ENCODE peak calls at places on chromosomes 16 and 17, in ten cellular contexts. One of them, this sample, is unnamed.
A peak's percentile ranks its signal among the peaks of the same experiment; 100 is the strongest.

GRCh38 chr17:9456265-9456664 is 119.4 kb downstream of the STX8 start:
- DNase-seq in CD8-positive, alpha-beta memory T cell: no peak
- DNase-seq in CD8-positive, alpha-beta T cell: no peak
- DNase-seq in tibial nerve: no peak
- DNase-seq in OCI-LY7: no peak
- DNase-seq in Karpas-422: no peak
- DNase-seq in mucosa of descending colon: peak; percentile 29
- DNase-seq in uterus: peak; percentile 21
- DNase-seq in left ventricle myocardium inferior: peak; percentile 26
- DNase-seq in cardiac muscle cell: no peak
- DNase-seq in this sample: no peak

GRCh38 chr16:84643180-84643583 is 5.1 kb upstream of the KLHL36 start:
- DNase-seq in CD8-positive, alpha-beta memory T cell: no peak
- DNase-seq in CD8-positive, alpha-beta T cell: no peak
- DNase-seq in tibial nerve: peak; percentile 81
- DNase-seq in OCI-LY7: no peak
- DNase-seq in Karpas-422: no peak
- DNase-seq in mucosa of descending colon: peak; percentile 44
- DNase-seq in uterus: peak; percentile 88
- DNase-seq in left ventricle myocardium inferior: peak; percentile 76
- DNase-seq in cardiac muscle cell: no peak
- DNase-seq in this sample: peak; percentile 88

GRCh38 chr17:67585077-67585602 is 132.6 kb upstream of the NOL11 start:
- DNase-seq in CD8-positive, alpha-beta memory T cell: no peak
- DNase-seq in CD8-positive, alpha-beta T cell: no peak
- DNase-seq in tibial nerve: no peak
- DNase-seq in OCI-LY7: no peak
- DNase-seq in Karpas-422: no peak
- DNase-seq in mucosa of descending colon: no peak
- DNase-seq in uterus: no peak
- DNase-seq in left ventricle myocardium inferior: no peak
- DNase-seq in cardiac muscle cell: no peak
- DNase-seq in this sample: no peak

GRCh38 chr17:70552230-70552981 is 383.1 kb downstream of the KCNJ2 start:
- DNase-seq in CD8-positive, alpha-beta memory T cell: no peak
- DNase-seq in CD8-positive, alpha-beta T cell: no peak
- DNase-seq in tibial nerve: peak; percentile 35
- DNase-seq in OCI-LY7: peak; percentile 69
- DNase-seq in Karpas-422: peak; percentile 82
- DNase-seq in mucosa of descending colon: peak; percentile 14
- DNase-seq in uterus: no peak
- DNase-seq in left ventricle myocardium inferior: no peak
- DNase-seq in cardiac muscle cell: peak; percentile 65
- DNase-seq in this sample: no peak

GRCh38 chr17:7747586-7747985 is 30.0 kb downstream of the DNAH2 start:
- DNase-seq in CD8-positive, alpha-beta memory T cell: no peak
- DNase-seq in CD8-positive, alpha-beta T cell: no peak
- DNase-seq in tibial nerve: no peak
- DNase-seq in OCI-LY7: no peak
- DNase-seq in Karpas-422: no peak
- DNase-seq in mucosa of descending colon: no peak
- DNase-seq in uterus: no peak
- DNase-seq in left ventricle myocardium inferior: no peak
- DNase-seq in cardiac muscle cell: no peak
- DNase-seq in this sample: no peak

GRCh38 chr16:10552998-10553491 is 27.4 kb downstream of the EMP2 start:
- DNase-seq in CD8-positive, alpha-beta memory T cell: peak; percentile 9
- DNase-seq in CD8-positive, alpha-beta T cell: no peak
- DNase-seq in tibial nerve: peak; percentile 29
- DNase-seq in OCI-LY7: peak; percentile 76
- DNase-seq in Karpas-422: peak; percentile 94
- DNase-seq in mucosa of descending colon: peak; percentile 34
- DNase-seq in uterus: no peak
- DNase-seq in left ventricle myocardium inferior: peak; percentile 64
- DNase-seq in cardiac muscle cell: peak; percentile 26
- DNase-seq in this sample: peak; percentile 61

GRCh38 chr17:50607522-50607921 is 27.2 kb upstream of the ABCC3 start:
- DNase-seq in CD8-positive, alpha-beta memory T cell: no peak
- DNase-seq in CD8-positive, alpha-beta T cell: no peak
- DNase-seq in tibial nerve: no peak
- DNase-seq in OCI-LY7: no peak
- DNase-seq in Karpas-422: no peak
- DNase-seq in mucosa of descending colon: no peak
- DNase-seq in uterus: no peak
- DNase-seq in left ventricle myocardium inferior: no peak
- DNase-seq in cardiac muscle cell: no peak
- DNase-seq in this sample: no peak

GRCh38 chr17:63442074-63442473 is 4.0 kb downstream of the CYB561 start:
- DNase-seq in CD8-positive, alpha-beta memory T cell: no peak
- DNase-seq in CD8-positive, alpha-beta T cell: no peak
- DNase-seq in tibial nerve: no peak
- DNase-seq in OCI-LY7: no peak
- DNase-seq in Karpas-422: no peak
- DNase-seq in mucosa of descending colon: no peak
- DNase-seq in uterus: no peak
- DNase-seq in left ventricle myocardium inferior: no peak
- DNase-seq in cardiac muscle cell: no peak
- DNase-seq in this sample: no peak

GRCh38 chr16:68387301-68387700 is 61.0 kb downstream of the SMPD3 start:
- DNase-seq in CD8-positive, alpha-beta memory T cell: no peak
- DNase-seq in CD8-positive, alpha-beta T cell: no peak
- DNase-seq in tibial nerve: no peak
- DNase-seq in OCI-LY7: no peak
- DNase-seq in Karpas-422: no peak
- DNase-seq in mucosa of descending colon: peak; percentile 92
- DNase-seq in uterus: no peak
- DNase-seq in left ventricle myocardium inferior: no peak
- DNase-seq in cardiac muscle cell: no peak
- DNase-seq in this sample: no peak

GRCh38 chr17:63675607-63676539 is 24.1 kb downstream of the LIMD2 start:
- DNase-seq in CD8-positive, alpha-beta memory T cell: no peak
- DNase-seq in CD8-positive, alpha-beta T cell: no peak
- DNase-seq in tibial nerve: peak; percentile 79
- DNase-seq in OCI-LY7: no peak
- DNase-seq in Karpas-422: no peak
- DNase-seq in mucosa of descending colon: peak; percentile 94
- DNase-seq in uterus: peak; percentile 84
- DNase-seq in left ventricle myocardium inferior: peak; percentile 65
- DNase-seq in cardiac muscle cell: peak; percentile 86
- DNase-seq in this sample: peak; percentile 72

GRCh38 chr16:86019446-86020047 is 120.6 kb downstream of the IRF8 start:
- DNase-seq in CD8-positive, alpha-beta memory T cell: no peak
- DNase-seq in CD8-positive, alpha-beta T cell: no peak
- DNase-seq in tibial nerve: no peak
- DNase-seq in OCI-LY7: peak; percentile 8
- DNase-seq in Karpas-422: peak; percentile 51
- DNase-seq in mucosa of descending colon: no peak
- DNase-seq in uterus: no peak
- DNase-seq in left ventricle myocardium inferior: no peak
- DNase-seq in cardiac muscle cell: peak; percentile 54
- DNase-seq in this sample: no peak

GRCh38 chr17:1413281-1413791 is 13.3 kb upstream of the YWHAE start:
- DNase-seq in CD8-positive, alpha-beta memory T cell: no peak
- DNase-seq in CD8-positive, alpha-beta T cell: no peak
- DNase-seq in tibial nerve: peak; percentile 27
- DNase-seq in OCI-LY7: no peak
- DNase-seq in Karpas-422: no peak
- DNase-seq in mucosa of descending colon: peak; percentile 33
- DNase-seq in uterus: peak; percentile 31
- DNase-seq in left ventricle myocardium inferior: peak; percentile 82
- DNase-seq in cardiac muscle cell: no peak
- DNase-seq in this sample: peak; percentile 90

GRCh38 chr16:70772493-70772892 is 28.5 kb downstream of the VAC14 start:
- DNase-seq in CD8-positive, alpha-beta memory T cell: no peak
- DNase-seq in CD8-positive, alpha-beta T cell: no peak
- DNase-seq in tibial nerve: no peak
- DNase-seq in OCI-LY7: no peak
- DNase-seq in Karpas-422: no peak
- DNase-seq in mucosa of descending colon: no peak
- DNase-seq in uterus: no peak
- DNase-seq in left ventricle myocardium inferior: no peak
- DNase-seq in cardiac muscle cell: no peak
- DNase-seq in this sample: no peak

GRCh38 chr17:16444258-16444886 is 29.0 kb downstream of the TRPV2 start:
- DNase-seq in CD8-positive, alpha-beta memory T cell: no peak
- DNase-seq in CD8-positive, alpha-beta T cell: no peak
- DNase-seq in tibial nerve: no peak
- DNase-seq in OCI-LY7: no peak
- DNase-seq in Karpas-422: peak; percentile 65
- DNase-seq in mucosa of descending colon: no peak
- DNase-seq in uterus: no peak
- DNase-seq in left ventricle myocardium inferior: no peak
- DNase-seq in cardiac muscle cell: no peak
- DNase-seq in this sample: no peak

GRCh38 chr16:51389881-51390280 is 238.8 kb upstream of the SALL1 start:
- DNase-seq in CD8-positive, alpha-beta memory T cell: no peak
- DNase-seq in CD8-positive, alpha-beta T cell: no peak
- DNase-seq in tibial nerve: no peak
- DNase-seq in OCI-LY7: no peak
- DNase-seq in Karpas-422: no peak
- DNase-seq in mucosa of descending colon: no peak
- DNase-seq in uterus: no peak
- DNase-seq in left ventricle myocardium inferior: no peak
- DNase-seq in cardiac muscle cell: no peak
- DNase-seq in this sample: no peak

GRCh38 chr16:9105189-9105588 is 13.7 kb downstream of the HAPSTR1 start:
- DNase-seq in CD8-positive, alpha-beta memory T cell: no peak
- DNase-seq in CD8-positive, alpha-beta T cell: no peak
- DNase-seq in tibial nerve: no peak
- DNase-seq in OCI-LY7: no peak
- DNase-seq in Karpas-422: no peak
- DNase-seq in mucosa of descending colon: no peak
- DNase-seq in uterus: no peak
- DNase-seq in left ventricle myocardium inferior: no peak
- DNase-seq in cardiac muscle cell: no peak
- DNase-seq in this sample: no peak
- H3K4me1 ChIP-seq in CD8-positive, alpha-beta memory T cell: peaks cover 98% of the 10 kb centered on the region
- H3K4me1 ChIP-seq in CD8-positive, alpha-beta T cell: peaks cover 98% of the 10 kb centered on the region
- H3K4me1 ChIP-seq in tibial nerve: peaks cover 51% of the 10 kb centered on the region
- H3K4me1 ChIP-seq in OCI-LY7: peaks cover 7% of the 10 kb centered on the region
- H3K4me1 ChIP-seq in Karpas-422: peaks cover 16% of the 10 kb centered on the region
- H3K4me1 ChIP-seq in mucosa of descending colon: peaks cover 16% of the 10 kb centered on the region
- H3K4me1 ChIP-seq in uterus: peaks cover 9% of the 10 kb centered on the region
- H3K4me1 ChIP-seq in left ventricle myocardium inferior: peaks cover 100% of the 10 kb centered on the region
- H3K4me1 ChIP-seq in cardiac muscle cell: peaks cover 10% of the 10 kb centered on the region
- H3K4me1 ChIP-seq in this sample: peaks cover 96% of the 10 kb centered on the region

GRCh38 chr16:87365021-87365713 is 18.4 kb downstream of the FBXO31 start:
- DNase-seq in CD8-positive, alpha-beta memory T cell: no peak
- DNase-seq in CD8-positive, alpha-beta T cell: no peak
- DNase-seq in tibial nerve: no peak
- DNase-seq in OCI-LY7: no peak
- DNase-seq in Karpas-422: no peak
- DNase-seq in mucosa of descending colon: no peak
- DNase-seq in uterus: no peak
- DNase-seq in left ventricle myocardium inferior: no peak
- DNase-seq in cardiac muscle cell: no peak
- DNase-seq in this sample: no peak
- H3K4me1 ChIP-seq in CD8-positive, alpha-beta memory T cell: no peaks in the 10 kb centered on the region
- H3K4me1 ChIP-seq in CD8-positive, alpha-beta T cell: no peaks in the 10 kb centered on the region
- H3K4me1 ChIP-seq in tibial nerve: peaks cover 8% of the 10 kb centered on the region
- H3K4me1 ChIP-seq in OCI-LY7: peaks cover 24% of the 10 kb centered on the region
- H3K4me1 ChIP-seq in Karpas-422: no peaks in the 10 kb centered on the region
- H3K4me1 ChIP-seq in mucosa of descending colon: peaks cover 29% of the 10 kb centered on the region
- H3K4me1 ChIP-seq in uterus: peaks cover 6% of the 10 kb centered on the region
- H3K4me1 ChIP-seq in left ventricle myocardium inferior: peaks cover 91% of the 10 kb centered on the region
- H3K4me1 ChIP-seq in cardiac muscle cell: peaks cover 11% of the 10 kb centered on the region
- H3K4me1 ChIP-seq in this sample: peaks cover 64% of the 10 kb centered on the region

DNA sequence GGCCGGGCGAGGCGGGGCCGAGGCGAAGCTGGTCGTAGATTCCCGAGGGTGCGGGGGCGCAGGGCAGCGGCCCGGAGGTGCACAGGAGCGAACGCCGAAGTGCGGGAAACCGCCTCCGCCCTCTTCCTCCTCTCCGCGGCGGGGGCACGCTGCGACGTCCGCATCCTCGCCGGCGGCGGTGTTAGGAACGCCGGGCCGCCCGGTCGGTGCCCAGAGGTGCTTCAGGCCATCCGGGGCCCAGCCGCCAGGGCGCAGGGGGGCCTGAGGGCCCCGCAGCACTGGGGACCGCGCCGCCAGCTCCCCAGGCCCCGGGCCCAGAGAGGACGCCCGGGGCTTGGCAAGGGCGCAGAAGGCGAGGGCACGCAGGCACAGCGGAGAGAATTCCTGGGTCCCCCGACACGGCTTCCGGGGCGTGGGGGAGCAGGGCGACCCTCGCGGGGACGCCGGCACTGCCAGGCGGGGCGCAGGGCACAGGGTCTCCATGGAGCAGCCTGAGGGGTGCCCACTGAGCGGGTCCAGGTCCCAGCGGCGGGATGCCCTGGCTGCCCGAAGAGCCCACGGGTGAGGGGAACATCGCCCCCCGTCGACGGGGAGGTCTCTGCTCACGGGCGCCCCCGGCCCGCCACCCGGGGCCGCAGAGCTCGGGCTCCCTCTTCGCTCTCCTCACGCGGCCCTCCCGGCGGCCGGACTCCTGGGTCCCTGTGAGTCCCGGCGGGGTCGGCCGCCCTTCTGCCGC is 576 bp downstream of the EPOP start:
- DNase-seq in CD8-positive, alpha-beta memory T cell: no peak
- DNase-seq in CD8-positive, alpha-beta T cell: no peak
- DNase-seq in tibial nerve: no peak
- DNase-seq in OCI-LY7: peak; percentile 56
- DNase-seq in Karpas-422: peak; percentile 71
- DNase-seq in mucosa of descending colon: no peak
- DNase-seq in uterus: no peak
- DNase-seq in left ventricle myocardium inferior: peak; percentile 17
- DNase-seq in cardiac muscle cell: peak; percentile 55
- DNase-seq in this sample: peak; percentile 60
- H3K4me1 ChIP-seq in CD8-positive, alpha-beta memory T cell: peaks cover 7% of the 10 kb centered on the region
- H3K4me1 ChIP-seq in CD8-positive, alpha-beta T cell: peaks cover 17% of the 10 kb centered on the region
- H3K4me1 ChIP-seq in tibial nerve: peaks cover 22% of the 10 kb centered on the region
- H3K4me1 ChIP-seq in OCI-LY7: peaks cover 37% of the 10 kb centered on the region
- H3K4me1 ChIP-seq in Karpas-422: peaks cover 38% of the 10 kb centered on the region
- H3K4me1 ChIP-seq in mucosa of descending colon: peaks cover 20% of the 10 kb centered on the region
- H3K4me1 ChIP-seq in uterus: no peaks in the 10 kb centered on the region
- H3K4me1 ChIP-seq in left ventricle myocardium inferior: peaks cover 36% of the 10 kb centered on the region
- H3K4me1 ChIP-seq in cardiac muscle cell: peaks cover 11% of the 10 kb centered on the region
- H3K4me1 ChIP-seq in this sample: peaks cover 11% of the 10 kb centered on the region

GRCh38 chr17:33932996-33933395 is 322.1 kb upstream of the CCL2 start:
- DNase-seq in CD8-positive, alpha-beta memory T cell: no peak
- DNase-seq in CD8-positive, alpha-beta T cell: no peak
- DNase-seq in tibial nerve: no peak
- DNase-seq in OCI-LY7: no peak
- DNase-seq in Karpas-422: no peak
- DNase-seq in mucosa of descending colon: no peak
- DNase-seq in uterus: no peak
- DNase-seq in left ventricle myocardium inferior: no peak
- DNase-seq in cardiac muscle cell: no peak
- DNase-seq in this sample: no peak
- H3K4me1 ChIP-seq in CD8-positive, alpha-beta memory T cell: no peaks in the 10 kb centered on the region
- H3K4me1 ChIP-seq in CD8-positive, alpha-beta T cell: no peaks in the 10 kb centered on the region
- H3K4me1 ChIP-seq in tibial nerve: no peaks in the 10 kb centered on the region
- H3K4me1 ChIP-seq in OCI-LY7: no peaks in the 10 kb centered on the region
- H3K4me1 ChIP-seq in Karpas-422: no peaks in the 10 kb centered on the region
- H3K4me1 ChIP-seq in mucosa of descending colon: no peaks in the 10 kb centered on the region
- H3K4me1 ChIP-seq in uterus: no peaks in the 10 kb centered on the region
- H3K4me1 ChIP-seq in left ventricle myocardium inferior: peaks cover 5% of the 10 kb centered on the region
- H3K4me1 ChIP-seq in cardiac muscle cell: no peaks in the 10 kb centered on the region
- H3K4me1 ChIP-seq in this sample: no peaks in the 10 kb centered on the region

DNA sequence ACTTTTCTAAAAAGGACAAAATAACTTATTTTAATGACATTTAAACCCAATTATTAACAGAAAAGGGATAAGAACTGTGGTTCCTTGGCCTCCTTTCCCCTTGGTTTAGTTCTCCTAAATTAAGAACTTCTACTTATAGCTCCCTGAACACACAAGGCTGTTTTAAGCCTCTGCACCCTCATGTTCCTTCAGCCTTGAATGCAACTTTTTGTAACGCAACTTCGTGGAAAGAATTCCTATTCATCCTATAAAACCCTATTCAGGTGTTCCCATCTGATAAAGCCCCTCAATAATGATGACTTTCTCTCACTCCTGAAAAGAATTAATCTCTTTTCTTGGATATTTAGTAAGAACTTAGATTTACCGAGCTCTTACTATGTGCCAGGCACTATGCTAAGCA is 6.3 kb downstream of the STAT3 start:
- DNase-seq in CD8-positive, alpha-beta memory T cell: no peak
- DNase-seq in CD8-positive, alpha-beta T cell: no peak
- DNase-seq in tibial nerve: no peak
- DNase-seq in OCI-LY7: no peak
- DNase-seq in Karpas-422: no peak
- DNase-seq in mucosa of descending colon: no peak
- DNase-seq in uterus: no peak
- DNase-seq in left ventricle myocardium inferior: no peak
- DNase-seq in cardiac muscle cell: no peak
- DNase-seq in this sample: no peak
- H3K4me1 ChIP-seq in CD8-positive, alpha-beta memory T cell: peaks cover 38% of the 10 kb centered on the region
- H3K4me1 ChIP-seq in CD8-positive, alpha-beta T cell: peaks cover 43% of the 10 kb centered on the region
- H3K4me1 ChIP-seq in tibial nerve: peaks cover 39% of the 10 kb centered on the region
- H3K4me1 ChIP-seq in OCI-LY7: peaks cover 24% of the 10 kb centered on the region
- H3K4me1 ChIP-seq in Karpas-422: peaks cover 28% of the 10 kb centered on the region
- H3K4me1 ChIP-seq in mucosa of descending colon: peaks cover 46% of the 10 kb centered on the region
- H3K4me1 ChIP-seq in uterus: peaks cover 3% of the 10 kb centered on the region
- H3K4me1 ChIP-seq in left ventricle myocardium inferior: peaks cover 100% of the 10 kb centered on the region
- H3K4me1 ChIP-seq in cardiac muscle cell: peaks cover 27% of the 10 kb centered on the region
- H3K4me1 ChIP-seq in this sample: peaks cover 68% of the 10 kb centered on the region